ENCODE peak calls at places on chromosomes 12 and 14, in nine cellular contexts. R is adipocyte, X is fibroblast of the aortic adventitia, C is endothelial cell of umbilical vein, S is breast epithelium, A is neuronal stem cell, J is stomach, F is ascending aorta, T is cardiac muscle cell. V is an unnamed sample.

GRCh38 chr14:59282366-59282765 is 93.9 kb downstream of the DAAM1 start:
- DNase-seq in R (peak), X (peak), C (no peak), S (no peak), A (no peak), J (no peak), F (no peak), T (no peak), V (no peak)

GRCh38 chr14:72457641-72458040 is 436.3 kb downstream of the DPF3 start:
- DNase-seq in R (peak), X (peak), C (no peak), S (no peak), A (no peak), J (no peak), F (no peak), T (no peak), V (no peak)

GRCh38 chr12:32714772-32715171 is 35.7 kb downstream of the DNM1L start:
- DNase-seq in R (no peak), X (no peak), C (no peak), S (no peak), A (no peak), J (no peak), F (no peak), T (no peak), V (no peak)

GRCh38 chr14:26394114-26394855 is 203.5 kb downstream of the NOVA1 start:
- DNase-seq in R (peak), X (peak), C (peak), S (no peak), A (peak), J (peak), F (no peak), T (peak), V (peak)

GRCh38 chr14:68957688-68958248 is 21.3 kb downstream of the ACTN1 start:
- DNase-seq in R (no peak), X (no peak), C (peak), S (no peak), A (no peak), J (no peak), F (no peak), T (no peak), V (no peak)

GRCh38 chr12:126228936-126229335 is 1163.7 kb downstream of the AACS start:
- DNase-seq in R (no peak), X (no peak), C (no peak), S (no peak), A (no peak), J (no peak), F (no peak), T (no peak), V (no peak)

GRCh38 chr12:66493841-66494240 is 185.0 kb downstream of the GRIP1 start:
- DNase-seq in R (no peak), X (no peak), C (no peak), S (no peak), A (no peak), J (no peak), F (no peak), T (no peak), V (no peak)

GRCh38 chr14:74656964-74657363 is 44.9 kb upstream of the LTBP2 start:
- DNase-seq in R (no peak), X (no peak), C (no peak), S (no peak), A (no peak), J (no peak), F (no peak), T (no peak), V (no peak)

GRCh38 chr14:52071675-52072074 is 2.8 kb upstream of the NID2 start:
- DNase-seq in R (peak), X (peak), C (peak), S (no peak), A (no peak), J (no peak), F (no peak), T (peak), V (no peak)

GRCh38 chr14:35366048-35366428 is 38.5 kb downstream of the NFKBIA start:
- DNase-seq in R (no peak), X (peak), C (peak), S (no peak), A (no peak), J (no peak), F (peak), T (no peak), V (no peak)

GRCh38 chr14:53330441-53330840 is 177.3 kb upstream of the DDHD1 start:
- DNase-seq in R (no peak), X (no peak), C (no peak), S (no peak), A (no peak), J (no peak), F (no peak), T (no peak), V (peak)

GRCh38 chr12:25811656-25812126 is 146.8 kb upstream of the RASSF8 start:
- DNase-seq in R (no peak), X (no peak), C (peak), S (no peak), A (no peak), J (no peak), F (no peak), T (no peak), V (no peak)

DNA sequence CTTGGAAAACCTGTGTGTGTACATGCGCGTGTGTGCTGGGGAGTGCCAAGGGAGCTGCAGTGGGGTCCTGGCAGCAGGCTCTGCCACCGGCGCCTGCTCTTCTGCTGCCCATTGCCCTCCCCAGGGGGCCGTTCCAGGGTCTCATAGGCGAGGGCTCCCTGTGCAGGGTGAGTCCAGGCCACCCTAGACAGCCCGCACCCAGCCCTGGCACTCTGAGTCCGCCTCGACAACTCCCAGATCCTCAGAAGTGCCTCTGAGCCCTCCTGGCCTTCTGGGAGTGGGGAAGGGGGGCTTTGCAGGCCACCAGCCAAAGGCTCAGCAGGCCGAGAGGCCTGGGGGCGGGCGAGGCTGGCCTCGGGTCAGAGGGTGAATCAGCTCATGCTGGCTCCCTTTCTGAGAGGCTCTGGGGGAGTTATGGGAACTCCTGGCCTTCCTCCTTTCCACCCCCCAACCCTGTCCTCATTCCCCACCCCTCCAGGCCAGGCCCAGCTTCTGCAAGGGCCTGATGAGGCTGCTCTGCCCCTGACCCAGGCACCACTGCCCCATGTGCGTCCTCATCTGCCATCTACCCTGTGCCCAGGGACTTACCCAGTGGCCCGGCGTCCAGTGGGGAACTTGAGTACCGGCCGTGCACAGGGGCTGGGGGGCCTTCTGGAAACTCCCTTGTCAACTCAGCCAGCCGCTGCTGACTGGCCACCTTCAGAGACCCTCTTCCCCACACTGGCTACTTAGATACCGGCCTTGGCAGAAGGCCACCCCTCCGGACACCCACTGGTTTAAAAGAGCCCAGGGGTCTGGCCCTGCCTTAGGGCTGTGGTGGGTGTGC is 2.1 kb upstream of the TEDC1 start:
- DNase-seq in R (no peak), X (no peak), C (no peak), S (no peak), A (no peak), J (no peak), F (no peak), T (no peak), V (no peak)
- H3K4me3 ChIP-seq in R (no peak), X (no peak), C (no peak), S (peak), A (peak), J (peak), F (peak), T (no peak), V (peak)

DNA sequence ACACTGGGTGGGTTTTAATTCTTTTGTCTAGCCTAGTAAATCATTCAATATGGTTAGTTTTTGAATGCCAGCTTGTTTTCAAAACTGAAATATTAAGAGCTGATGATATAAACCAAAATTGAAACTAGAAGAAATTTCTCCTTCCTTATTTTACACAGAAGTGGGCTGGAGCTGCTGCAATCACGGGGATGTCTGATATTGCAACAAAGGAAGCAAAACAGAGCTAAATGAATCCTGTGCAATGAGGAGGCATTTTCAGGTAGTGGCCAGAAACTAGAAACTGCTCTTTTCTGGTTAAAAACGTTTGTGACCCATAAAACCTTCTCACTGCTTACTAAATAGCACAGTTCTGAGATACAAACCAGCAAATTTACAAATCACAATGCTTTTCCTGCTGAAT is 16.1 kb upstream of the LRRK2 start:
- DNase-seq in R (no peak), X (no peak), C (no peak), S (no peak), A (no peak), J (no peak), F (no peak), T (no peak), V (no peak)
- H3K4me3 ChIP-seq in R (no peak), X (no peak), C (no peak), S (no peak), A (no peak), J (no peak), F (no peak), T (no peak), V (no peak)

GRCh38 chr14:96153003-96153402 is 51.6 kb upstream of the BDKRB2 start:
- DNase-seq in R (no peak), X (no peak), C (no peak), S (no peak), A (no peak), J (no peak), F (no peak), T (no peak), V (no peak)
- H3K4me3 ChIP-seq in R (no peak), X (no peak), C (no peak), S (no peak), A (no peak), J (no peak), F (no peak), T (no peak), V (no peak)

GRCh38 chr14:89721991-89722390 is 232.5 kb downstream of the EFCAB11 start:
- DNase-seq in R (no peak), X (no peak), C (no peak), S (no peak), A (no peak), J (no peak), F (no peak), T (no peak), V (no peak)
- H3K4me3 ChIP-seq in R (no peak), X (no peak), C (no peak), S (no peak), A (no peak), J (no peak), F (no peak), T (no peak), V (no peak)

GRCh38 chr14:90556050-90556477 is 159.2 kb downstream of the CALM1 start:
- DNase-seq in R (no peak), X (no peak), C (no peak), S (no peak), A (peak), J (peak), F (no peak), T (peak), V (no peak)
- H3K4me3 ChIP-seq in R (no peak), X (no peak), C (no peak), S (no peak), A (no peak), J (peak), F (no peak), T (no peak), V (no peak)

DNA sequence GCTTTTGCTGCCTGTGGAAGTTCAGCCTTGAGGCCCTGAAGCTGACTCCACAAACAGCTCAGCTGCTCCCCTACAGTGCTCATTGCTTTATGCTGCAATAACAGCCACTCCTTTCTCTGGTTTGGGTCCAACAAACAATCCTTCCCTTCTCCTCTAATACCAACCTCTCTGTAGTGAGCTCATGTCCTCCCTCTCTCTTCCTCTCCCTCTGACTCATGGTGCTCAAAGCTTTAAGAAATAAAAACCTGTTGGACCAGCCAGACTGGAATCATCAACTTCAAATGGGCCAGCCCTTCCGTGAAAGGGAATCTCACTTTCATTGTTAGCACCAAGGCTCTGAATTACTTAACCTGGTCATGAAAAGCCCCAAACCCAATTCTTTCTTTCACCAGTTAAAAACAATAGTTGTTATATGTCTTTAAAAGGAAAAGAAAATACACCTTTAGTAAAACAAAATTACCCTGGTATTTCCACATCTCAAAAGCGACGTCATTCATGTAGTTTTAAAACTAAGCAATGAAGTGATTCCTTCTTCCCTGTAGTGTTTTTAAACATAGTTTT is 126.4 kb downstream of the DUSP6 start:
- DNase-seq in R (peak), X (peak), C (peak), S (peak), A (no peak), J (peak), F (no peak), T (no peak), V (no peak)
- H3K4me3 ChIP-seq in R (peak), X (no peak), C (no peak), S (no peak), A (no peak), J (no peak), F (peak), T (no peak), V (no peak)

GRCh38 chr12:130829391-130830245 is 9.4 kb downstream of the STX2 start:
- DNase-seq in R (no peak), X (no peak), C (no peak), S (no peak), A (no peak), J (no peak), F (no peak), T (no peak), V (no peak)

GRCh38 chr12:130827432-130827831 is 11.6 kb downstream of the STX2 start:
- DNase-seq in R (peak), X (no peak), C (no peak), S (no peak), A (no peak), J (no peak), F (no peak), T (no peak), V (no peak)

GRCh38 chr12:130825771-130826150 is 13.3 kb downstream of the STX2 start:
- DNase-seq in R (no peak), X (no peak), C (no peak), S (no peak), A (no peak), J (no peak), F (no peak), T (no peak), V (no peak)

GRCh38 chr12:130828895-130829294 is 10.2 kb downstream of the STX2 start:
- DNase-seq in R (no peak), X (no peak), C (no peak), S (no peak), A (no peak), J (no peak), F (no peak), T (no peak), V (no peak)

GRCh38 chr12:130826151-130826801 is 12.8 kb downstream of the STX2 start:
- DNase-seq in R (peak), X (peak), C (peak), S (no peak), A (no peak), J (no peak), F (no peak), T (peak), V (peak)
- H3K4me3 ChIP-seq in R (no peak), X (no peak), C (no peak), S (no peak), A (peak), J (no peak), F (no peak), T (no peak), V (no peak)

DNA sequence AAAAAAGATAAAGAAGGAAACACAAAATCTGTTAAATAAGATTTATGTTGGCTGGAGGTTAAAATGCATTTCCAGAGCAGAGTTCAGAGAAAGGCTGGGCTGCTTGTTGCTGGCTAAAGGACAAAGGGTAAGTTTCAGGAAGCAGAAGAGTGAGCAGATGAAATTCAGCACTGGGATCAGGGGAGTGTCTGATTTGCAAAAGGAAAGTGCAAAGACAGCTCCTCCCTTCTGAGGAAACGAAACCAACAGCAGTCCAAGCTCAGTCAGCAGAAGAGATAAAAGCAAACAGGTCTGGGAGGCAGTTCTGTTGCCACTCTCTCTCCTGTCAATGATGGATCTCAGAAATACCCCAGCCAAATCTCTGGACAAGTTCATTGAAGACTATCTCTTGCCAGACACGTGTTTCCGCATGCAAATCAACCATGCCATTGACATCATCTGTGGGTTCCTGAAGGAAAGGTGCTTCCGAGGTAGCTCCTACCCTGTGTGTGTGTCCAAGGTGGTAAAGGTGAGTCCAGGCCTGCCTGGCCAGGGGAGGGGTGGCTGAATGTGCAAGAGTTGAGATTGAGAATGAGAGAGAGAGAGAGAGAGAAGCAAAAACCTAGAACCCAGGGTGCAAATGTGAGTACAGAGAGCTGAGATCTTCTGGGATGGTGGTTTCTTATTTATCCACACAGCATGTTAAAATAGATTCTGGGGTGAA is at the start of gene OAS1:
- DNase-seq in R (peak), X (peak), C (peak), S (peak), A (no peak), J (peak), F (no peak), T (peak), V (peak)
- H3K4me3 ChIP-seq in R (peak), X (peak), C (no peak), S (peak), A (peak), J (peak), F (peak), T (no peak), V (peak)

GRCh38 chr12:51011960-51012359 is 14.2 kb downstream of the SLC11A2 start:
- DNase-seq in R (no peak), X (no peak), C (no peak), S (no peak), A (no peak), J (no peak), F (no peak), T (no peak), V (no peak)

GRCh38 chr12:51005671-51006070 is 20.5 kb downstream of the SLC11A2 start:
- DNase-seq in R (no peak), X (no peak), C (no peak), S (peak), A (no peak), J (no peak), F (no peak), T (no peak), V (no peak)

GRCh38 chr12:51012570-51013236 is 13.5 kb downstream of the SLC11A2 start:
- DNase-seq in R (no peak), X (peak), C (no peak), S (no peak), A (no peak), J (no peak), F (no peak), T (no peak), V (no peak)

GRCh38 chr12:51008329-51008728 is 17.9 kb downstream of the SLC11A2 start:
- DNase-seq in R (no peak), X (no peak), C (no peak), S (no peak), A (no peak), J (no peak), F (no peak), T (no peak), V (no peak)

GRCh38 chr12:51009038-51009437 is 17.1 kb downstream of the SLC11A2 start:
- DNase-seq in R (no peak), X (no peak), C (no peak), S (peak), A (no peak), J (peak), F (peak), T (no peak), V (no peak)
- H3K4me3 ChIP-seq in R (no peak), X (no peak), C (no peak), S (peak), A (no peak), J (no peak), F (no peak), T (no peak), V (no peak)

DNA sequence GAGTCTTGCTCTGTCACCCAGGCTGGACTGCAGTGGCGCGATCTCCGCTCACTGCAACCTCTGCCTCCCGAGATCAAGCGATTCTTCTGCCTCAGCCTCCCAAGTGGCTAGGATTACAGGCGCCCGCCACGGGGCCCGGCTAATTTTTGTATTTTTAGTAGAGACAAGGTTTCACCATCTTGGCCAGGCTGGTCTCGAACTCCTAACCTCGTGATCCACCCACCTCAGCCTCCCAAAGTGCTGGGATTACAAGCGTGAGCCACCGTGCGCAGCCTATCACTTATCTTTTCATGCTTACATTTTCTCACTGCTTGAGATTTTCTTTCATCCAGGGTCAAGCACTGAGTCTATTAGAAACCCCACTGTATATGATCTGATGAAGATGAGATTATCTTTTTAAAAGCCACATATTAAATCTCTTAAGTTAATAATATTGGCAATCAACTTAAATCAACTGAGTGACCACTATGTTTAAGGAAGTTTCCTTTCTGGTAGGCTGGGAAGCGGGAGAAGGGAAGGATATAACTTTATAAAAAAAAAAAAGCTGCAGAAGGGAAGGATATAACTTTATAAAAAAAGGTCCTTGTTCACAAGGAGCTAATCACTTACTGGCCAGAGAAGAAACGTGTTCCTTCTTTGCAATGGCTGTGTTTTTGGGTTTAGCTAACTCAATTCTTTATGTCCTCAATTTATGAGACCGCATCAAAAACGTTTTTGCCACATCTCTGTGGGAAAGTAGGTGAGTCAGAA is 1.3 kb upstream of the MDM2 start:
- DNase-seq in R (no peak), X (no peak), C (no peak), S (no peak), A (no peak), J (no peak), F (no peak), T (no peak), V (no peak)
- H3K4me3 ChIP-seq in R (no peak), X (no peak), C (no peak), S (no peak), A (no peak), J (peak), F (peak), T (no peak), V (peak)

V was measured in Karpas-422.